ENCODE peak calls at places on chromosomes 16 and 17, in five cellular contexts. One of them, this sample, is unnamed.

GRCh38 chr17:61335845-61336655 is 63.6 kb upstream of the TBX2 start:
- DNase-seq in fibroblast of lung: peak
- DNase-seq in cardiac fibroblast: peak
- DNase-seq in IMR-90: peak
- DNase-seq in colonic mucosa: peak
- DNase-seq in this sample: no peak

GRCh38 chr16:67723151-67723915 is 4.2 kb upstream of the GFOD2 start:
- DNase-seq in fibroblast of lung: no peak
- DNase-seq in cardiac fibroblast: peak
- DNase-seq in IMR-90: peak
- DNase-seq in colonic mucosa: no peak
- DNase-seq in this sample: peak

GRCh38 chr17:57109393-57110151 is 24.5 kb downstream of the AKAP1 start:
- DNase-seq in fibroblast of lung: no peak
- DNase-seq in cardiac fibroblast: peak
- DNase-seq in IMR-90: peak
- DNase-seq in colonic mucosa: peak
- DNase-seq in this sample: no peak

GRCh38 chr17:2138768-2139167 is 83.9 kb downstream of the HIC1 start:
- DNase-seq in fibroblast of lung: peak
- DNase-seq in cardiac fibroblast: peak
- DNase-seq in IMR-90: no peak
- DNase-seq in colonic mucosa: peak
- DNase-seq in this sample: peak

GRCh38 chr16:28505489-28506137 is 1.0 kb downstream of the IL27 start:
- DNase-seq in fibroblast of lung: no peak
- DNase-seq in cardiac fibroblast: no peak
- DNase-seq in IMR-90: no peak
- DNase-seq in colonic mucosa: no peak
- DNase-seq in this sample: no peak

GRCh38 chr17:69954241-69954933 is 120.6 kb upstream of the KCNJ16 start:
- DNase-seq in fibroblast of lung: peak
- DNase-seq in cardiac fibroblast: no peak
- DNase-seq in IMR-90: peak
- DNase-seq in colonic mucosa: no peak
- DNase-seq in this sample: no peak

GRCh38 chr17:66636111-66636510 is 198.8 kb upstream of the CACNG5 start:
- DNase-seq in fibroblast of lung: peak
- DNase-seq in cardiac fibroblast: peak
- DNase-seq in IMR-90: peak
- DNase-seq in colonic mucosa: no peak
- DNase-seq in this sample: peak

GRCh38 chr16:48143816-48144215 is 12.0 kb downstream of the ABCC12 start:
- DNase-seq in fibroblast of lung: no peak
- DNase-seq in cardiac fibroblast: no peak
- DNase-seq in IMR-90: no peak
- DNase-seq in colonic mucosa: no peak
- DNase-seq in this sample: no peak

GRCh38 chr16:58460219-58460610 is 39.7 kb upstream of the NDRG4 start:
- DNase-seq in fibroblast of lung: no peak
- DNase-seq in cardiac fibroblast: no peak
- DNase-seq in IMR-90: no peak
- DNase-seq in colonic mucosa: no peak
- DNase-seq in this sample: no peak

GRCh38 chr17:2704890-2705248 is 6.7 kb downstream of the CLUH start:
- DNase-seq in fibroblast of lung: no peak
- DNase-seq in cardiac fibroblast: no peak
- DNase-seq in IMR-90: no peak
- DNase-seq in colonic mucosa: no peak
- DNase-seq in this sample: no peak

GRCh38 chr17:38905375-38905774 is 20.0 kb upstream of the LASP1NB start:
- DNase-seq in fibroblast of lung: no peak
- DNase-seq in cardiac fibroblast: no peak
- DNase-seq in IMR-90: no peak
- DNase-seq in colonic mucosa: no peak
- DNase-seq in this sample: no peak

GRCh38 chr17:38910325-38910724 is 15.1 kb upstream of the LASP1NB start:
- DNase-seq in fibroblast of lung: no peak
- DNase-seq in cardiac fibroblast: no peak
- DNase-seq in IMR-90: no peak
- DNase-seq in colonic mucosa: no peak
- DNase-seq in this sample: no peak

GRCh38 chr17:38908676-38909181 is 16.7 kb upstream of the LASP1NB start:
- DNase-seq in fibroblast of lung: no peak
- DNase-seq in cardiac fibroblast: no peak
- DNase-seq in IMR-90: no peak
- DNase-seq in colonic mucosa: no peak
- DNase-seq in this sample: no peak

GRCh38 chr17:38906429-38907172 is 18.8 kb upstream of the LASP1NB start:
- DNase-seq in fibroblast of lung: no peak
- DNase-seq in cardiac fibroblast: peak
- DNase-seq in IMR-90: no peak
- DNase-seq in colonic mucosa: no peak
- DNase-seq in this sample: no peak

GRCh38 chr17:38907930-38908675 is 17.3 kb upstream of the LASP1NB start:
- DNase-seq in fibroblast of lung: no peak
- DNase-seq in cardiac fibroblast: no peak
- DNase-seq in IMR-90: no peak
- DNase-seq in colonic mucosa: no peak
- DNase-seq in this sample: no peak
- TF ChIP-seq CTCF in fibroblast of lung: no peak
- TF ChIP-seq CTCF in cardiac fibroblast: no peak
- TF ChIP-seq CTCF in IMR-90: no peak
- TF ChIP-seq CTCF in colonic mucosa: no peak
- TF ChIP-seq CTCF in this sample: no peak

GRCh38 chr16:51147776-51148673 is 3.0 kb downstream of the SALL1 start:
- DNase-seq in fibroblast of lung: no peak
- DNase-seq in cardiac fibroblast: no peak
- DNase-seq in IMR-90: no peak
- DNase-seq in colonic mucosa: no peak
- DNase-seq in this sample: no peak
- H3K4me3 ChIP-seq in fibroblast of lung: no peak
- H3K4me3 ChIP-seq in cardiac fibroblast: no peak
- H3K4me3 ChIP-seq in IMR-90: peak
- H3K4me3 ChIP-seq in colonic mucosa: no peak
- H3K4me3 ChIP-seq in this sample: no peak

DNA sequence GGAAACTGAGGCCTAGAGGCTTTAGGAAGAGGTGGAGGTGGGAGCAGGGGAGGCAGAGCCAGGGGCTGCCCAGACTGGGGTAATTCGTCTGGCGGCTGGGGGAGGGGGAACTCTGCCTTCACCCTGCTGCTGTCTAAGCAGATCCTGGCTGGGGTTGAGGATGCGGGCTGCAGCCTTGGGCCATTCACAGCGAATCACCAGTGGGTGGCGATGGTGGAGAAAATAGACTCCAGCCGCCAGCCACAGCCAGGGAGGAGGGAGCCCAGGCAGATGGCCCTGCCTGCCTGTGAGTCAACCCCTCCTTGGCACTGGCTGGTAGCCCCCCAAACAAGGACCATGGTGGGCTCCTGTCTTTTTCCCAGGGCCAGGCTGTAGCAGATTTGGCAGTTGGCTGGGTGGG is 41.7 kb upstream of the CDH5 start:
- DNase-seq in fibroblast of lung: no peak
- DNase-seq in cardiac fibroblast: peak
- DNase-seq in IMR-90: no peak
- DNase-seq in colonic mucosa: no peak
- DNase-seq in this sample: peak
- TF ChIP-seq CTCF in fibroblast of lung: peak
- TF ChIP-seq CTCF in cardiac fibroblast: no peak
- TF ChIP-seq CTCF in IMR-90: peak
- TF ChIP-seq CTCF in colonic mucosa: no peak
- TF ChIP-seq CTCF in this sample: no peak

GRCh38 chr16:53071748-53072301 is 17.0 kb downstream of the CHD9 start:
- DNase-seq in fibroblast of lung: peak
- DNase-seq in cardiac fibroblast: peak
- DNase-seq in IMR-90: no peak
- DNase-seq in colonic mucosa: no peak
- DNase-seq in this sample: no peak
- H3K4me3 ChIP-seq in fibroblast of lung: no peak
- H3K4me3 ChIP-seq in cardiac fibroblast: no peak
- H3K4me3 ChIP-seq in IMR-90: no peak
- H3K4me3 ChIP-seq in colonic mucosa: no peak
- H3K4me3 ChIP-seq in this sample: no peak

GRCh38 chr17:64313577-64313976 is 50.5 kb upstream of the TEX2 start:
- DNase-seq in fibroblast of lung: no peak
- DNase-seq in cardiac fibroblast: no peak
- DNase-seq in IMR-90: no peak
- DNase-seq in colonic mucosa: no peak
- DNase-seq in this sample: no peak

GRCh38 chr17:64320613-64321553 is 57.8 kb upstream of the TEX2 start:
- DNase-seq in fibroblast of lung: peak
- DNase-seq in cardiac fibroblast: peak
- DNase-seq in IMR-90: peak
- DNase-seq in colonic mucosa: peak
- DNase-seq in this sample: peak

GRCh38 chr17:64319531-64319930 is 56.5 kb upstream of the TEX2 start:
- DNase-seq in fibroblast of lung: no peak
- DNase-seq in cardiac fibroblast: no peak
- DNase-seq in IMR-90: no peak
- DNase-seq in colonic mucosa: no peak
- DNase-seq in this sample: no peak

GRCh38 chr17:64315032-64315490 is 52.0 kb upstream of the TEX2 start:
- DNase-seq in fibroblast of lung: peak
- DNase-seq in cardiac fibroblast: peak
- DNase-seq in IMR-90: no peak
- DNase-seq in colonic mucosa: peak
- DNase-seq in this sample: peak

GRCh38 chr17:64318068-64318467 is 55.0 kb upstream of the TEX2 start:
- DNase-seq in fibroblast of lung: no peak
- DNase-seq in cardiac fibroblast: no peak
- DNase-seq in IMR-90: no peak
- DNase-seq in colonic mucosa: no peak
- DNase-seq in this sample: no peak
- TF ChIP-seq CTCF in fibroblast of lung: no peak
- TF ChIP-seq CTCF in cardiac fibroblast: no peak
- TF ChIP-seq CTCF in IMR-90: no peak
- TF ChIP-seq CTCF in colonic mucosa: no peak
- TF ChIP-seq CTCF in this sample: no peak

This sample was measured in AG10803.